ENCODE peak calls at places on chromosome 21, in five cellular contexts. S is GM23338, N is HCT116, V is PC-3, A is GM23248. G is an unnamed sample.
A peak's percentile ranks its signal among the peaks of the same experiment; 100 is the strongest.

GRCh38 chr21:20946701-20947100 is 51.5 kb upstream of the NCAM2 start:
- DNase-seq in S (no peak), N (no peak), V (no peak), A (no peak), G (no peak)

GRCh38 chr21:39911286-39911685 is 44.0 kb downstream of the PCP4 start:
- DNase-seq in S (peak; percentile 60), N (no peak), V (peak; percentile 12), A (no peak), G (no peak)

GRCh38 chr21:36721817-36722216 is 22.9 kb downstream of the SIM2 start:
- DNase-seq in S (no peak), N (no peak), V (no peak), A (no peak), G (no peak)

GRCh38 chr21:37009740-37010341 is 3.3 kb downstream of the RIPPLY3 start:
- DNase-seq in S (peak; percentile 94), N (peak; percentile 81), V (peak; percentile 93), A (peak; percentile 88), G (peak; percentile 91)

GRCh38 chr21:39452207-39452964 is 616 bp downstream of the SH3BGR start:
- DNase-seq in S (no peak), N (no peak), V (no peak), A (peak; percentile 82), G (no peak)

GRCh38 chr21:15063821-15064575 is 802 bp downstream of the NRIP1 start:
- DNase-seq in S (peak; percentile 66), N (no peak), V (peak; percentile 48), A (peak; percentile 76), G (peak; percentile 64)

GRCh38 chr21:39599191-39599966 is 13.4 kb upstream of the B3GALT5 start:
- DNase-seq in S (no peak), N (no peak), V (no peak), A (no peak), G (no peak)

GRCh38 chr21:43731891-43732711 is 13.2 kb downstream of the PDXK start:
- DNase-seq in S (no peak), N (no peak), V (no peak), A (peak; percentile 77), G (no peak)

GRCh38 chr21:38380391-38381137 is 117.7 kb downstream of the ERG start:
- DNase-seq in S (peak; percentile 12), N (no peak), V (peak; percentile 52), A (peak; percentile 55), G (no peak)

GRCh38 chr21:43824883-43825609 is 35.7 kb downstream of the RRP1 start:
- DNase-seq in S (no peak), N (no peak), V (no peak), A (no peak), G (no peak)

GRCh38 chr21:21963911-21964310 is 965.7 kb downstream of the NCAM2 start:
- DNase-seq in S (no peak), N (no peak), V (no peak), A (no peak), G (no peak)

GRCh38 chr21:46191257-46191685 is 7.0 kb upstream of the SPATC1L start:
- DNase-seq in S (no peak), N (no peak), V (peak; percentile 35), A (peak; percentile 93), G (peak; percentile 11)

GRCh38 chr21:39863111-39863510 is 4.1 kb upstream of the PCP4 start:
- DNase-seq in S (no peak), N (no peak), V (peak; percentile 59), A (no peak), G (no peak)

GRCh38 chr21:36132691-36133090 is 2.2 kb upstream of the CBR3 start:
- DNase-seq in S (no peak), N (no peak), V (no peak), A (no peak), G (no peak)

GRCh38 chr21:15848632-15849031 is 118.8 kb downstream of the USP25 start:
- DNase-seq in S (no peak), N (no peak), V (peak; percentile 88), A (peak; percentile 56), G (peak; percentile 16)

GRCh38 chr21:20592482-20592881 is 405.7 kb upstream of the NCAM2 start:
- DNase-seq in S (no peak), N (no peak), V (no peak), A (no peak), G (no peak)

GRCh38 chr21:37339527-37339889 is 27.1 kb upstream of the DYRK1A start:
- DNase-seq in S (no peak), N (no peak), V (no peak), A (peak; percentile 10), G (no peak)

GRCh38 chr21:37396855-37397254 is 30.3 kb downstream of the DYRK1A start:
- DNase-seq in S (no peak), N (no peak), V (no peak), A (no peak), G (no peak)

GRCh38 chr21:37671381-37671780 is 244.9 kb downstream of the KCNJ6 start:
- DNase-seq in S (no peak), N (no peak), V (no peak), A (no peak), G (no peak)

GRCh38 chr21:17429936-17430335 is 82.9 kb upstream of the CXADR start:
- DNase-seq in S (no peak), N (no peak), V (no peak), A (no peak), G (no peak)

GRCh38 chr21:41149199-41149598 is 18.8 kb upstream of the BACE2 start:
- DNase-seq in S (no peak), N (no peak), V (no peak), A (no peak), G (no peak)
- H3K27ac ChIP-seq in S (no peak overlapping the region), N (no peak overlapping the region), V (no peak overlapping the region), A (no peak overlapping the region), G (no peak overlapping the region)

GRCh38 chr21:45016491-45017375 is 57.6 kb upstream of the ADARB1 start:
- DNase-seq in S (no peak), N (no peak), V (no peak), A (no peak), G (no peak)

GRCh38 chr21:45017376-45017960 is 56.9 kb upstream of the ADARB1 start:
- DNase-seq in S (no peak), N (no peak), V (no peak), A (no peak), G (no peak)

GRCh38 chr21:45019076-45019886 is 55.1 kb upstream of the ADARB1 start:
- DNase-seq in S (peak; percentile 66), N (no peak), V (no peak), A (peak; percentile 77), G (no peak)

GRCh38 chr21:45019887-45020537 is 54.4 kb upstream of the ADARB1 start:
- DNase-seq in S (no peak), N (no peak), V (no peak), A (no peak), G (no peak)

GRCh38 chr21:45018131-45019075 is 56.0 kb upstream of the ADARB1 start:
- DNase-seq in S (no peak), N (no peak), V (no peak), A (peak; percentile 68), G (peak; percentile 56)
- TF ChIP-seq EZH2 in S (no peak), N (no peak), V (no peak), A (no peak), G (no peak)

GRCh38 chr21:28783641-28784185 is 209.0 kb downstream of the LTN1 start:
- DNase-seq in S (no peak), N (no peak), V (no peak), A (no peak), G (no peak)

GRCh38 chr21:28779914-28780313 is 212.8 kb downstream of the LTN1 start:
- DNase-seq in S (no peak), N (no peak), V (peak; percentile 33), A (no peak), G (no peak)

GRCh38 chr21:28776251-28776650 is 216.4 kb downstream of the LTN1 start:
- DNase-seq in S (no peak), N (no peak), V (peak; percentile 21), A (peak; percentile 93), G (no peak)

DNA sequence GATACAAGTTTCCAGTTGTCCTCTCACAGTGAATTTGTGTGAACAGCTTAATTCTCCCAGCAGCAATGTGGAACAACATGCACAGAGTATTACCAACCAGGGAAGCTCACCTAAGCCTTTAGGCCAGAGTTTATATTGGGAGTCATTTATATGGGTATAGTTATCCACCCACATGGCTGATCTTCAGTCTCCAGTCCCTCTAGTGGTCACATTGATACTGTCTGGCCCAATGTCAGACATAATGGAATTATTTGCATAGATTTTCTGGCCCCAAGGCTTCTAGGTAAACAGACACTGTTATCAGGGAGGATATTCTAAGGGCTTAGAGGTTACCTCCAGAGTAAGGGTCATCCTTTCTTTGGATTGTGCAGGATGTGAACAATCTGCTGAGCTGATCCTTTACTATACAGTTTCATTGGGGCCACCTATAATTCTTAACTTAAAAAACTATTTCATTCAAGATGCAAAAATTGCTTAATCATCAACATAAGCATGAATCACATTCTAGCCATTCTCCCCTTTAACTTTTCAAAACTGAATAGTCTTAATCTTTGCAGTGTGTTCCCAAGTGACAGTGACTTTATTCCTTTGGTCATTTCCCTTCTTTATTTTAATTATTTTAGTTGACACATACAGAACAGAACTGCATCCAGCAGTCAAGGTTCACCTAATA is 210.9 kb downstream of the LTN1 start:
- DNase-seq in S (peak; percentile 51), N (peak; percentile 6), V (peak; percentile 72), A (peak; percentile 61), G (peak; percentile 25)
- H3K9me2 ChIP-seq in S (peaks cover 26% of the 10 kb centered on the region), N (no peaks in the 10 kb centered on the region), V (no peaks in the 10 kb centered on the region), A (peaks cover 4% of the 10 kb centered on the region), G (no peaks in the 10 kb centered on the region)

GRCh38 chr21:42169758-42170157 is 49.2 kb upstream of the ABCG1 start:
- DNase-seq in S (no peak), N (no peak), V (no peak), A (no peak), G (no peak)

GRCh38 chr21:42174173-42174572 is 44.8 kb upstream of the ABCG1 start:
- DNase-seq in S (no peak), N (no peak), V (no peak), A (no peak), G (no peak)

GRCh38 chr21:42172596-42173483 is 46.1 kb upstream of the ABCG1 start:
- DNase-seq in S (no peak), N (no peak), V (no peak), A (no peak), G (no peak)

GRCh38 chr21:42175110-42175710 is 43.7 kb upstream of the ABCG1 start:
- DNase-seq in S (no peak), N (no peak), V (no peak), A (no peak), G (no peak)

DNA sequence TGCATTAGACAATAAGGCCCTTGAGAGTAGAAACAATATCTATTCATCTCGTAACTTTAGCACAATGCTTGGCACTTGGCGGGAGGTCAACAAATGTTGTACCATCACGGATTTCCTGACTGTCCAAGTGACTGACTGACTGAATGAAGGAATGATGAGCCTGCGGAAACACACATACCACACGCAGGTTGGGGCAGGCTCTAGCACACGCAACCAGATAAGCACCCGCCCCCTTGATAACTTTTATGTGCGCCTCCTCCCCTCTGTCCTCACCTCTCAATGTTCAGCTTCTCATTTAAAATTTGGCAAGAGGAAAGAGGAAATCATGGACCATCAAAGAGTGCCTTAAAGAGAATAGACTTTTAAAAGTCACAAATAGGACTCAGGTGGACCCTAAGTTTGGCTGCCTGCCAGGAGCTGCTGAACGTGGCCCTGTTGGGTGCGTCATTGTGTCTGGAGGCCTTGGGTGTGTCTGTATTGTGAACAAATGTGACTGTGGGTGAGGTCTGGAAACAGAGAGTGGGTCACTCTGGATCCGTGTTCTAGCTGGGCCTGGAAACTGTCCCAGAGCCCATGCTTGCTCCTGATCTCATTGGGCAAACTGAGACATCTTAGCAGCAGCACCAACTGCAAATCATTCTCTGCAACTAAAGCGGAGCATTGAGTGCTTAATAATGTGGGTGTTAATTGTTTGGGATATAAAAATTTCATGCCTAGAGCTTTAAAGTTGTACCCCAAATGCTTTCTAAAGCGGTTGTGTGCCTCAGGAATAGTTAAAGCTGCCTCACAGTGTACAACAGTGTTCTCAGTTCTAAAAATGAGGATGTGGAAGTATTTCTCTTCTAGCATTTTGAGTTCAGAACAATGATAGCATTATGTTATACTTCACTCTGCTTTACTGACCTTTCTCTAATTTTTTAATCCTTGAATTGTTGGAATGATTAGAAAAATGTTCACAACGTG is 47.6 kb upstream of the ABCG1 start:
- DNase-seq in S (no peak), N (peak; percentile 68), V (peak; percentile 77), A (peak; percentile 30), G (peak; percentile 46)
- H3K27ac ChIP-seq in S (no peak overlapping the region), N (peak overlapping the region; percentile 14), V (peak overlapping the region; percentile 6), A (no peak overlapping the region), G (peak overlapping the region; percentile 26)